ENCODE peak calls at places on chromosomes 1 and 21, in seven cellular contexts. K, H, L, B, T, Z and N are unnamed samples.
A peak's percentile ranks its signal among the peaks of the same experiment; 100 is the strongest.

GRCh38 chr1:116374340-116375164 is 1.5 kb downstream of the ATP1A1 start:
- DNase-seq in K (no peak), H (no peak), L (no peak), B (no peak), T (peak; percentile 57), Z (peak; percentile 39), N (no peak)

GRCh38 chr21:35943752-35944151 is 116.6 kb downstream of the SETD4 start:
- DNase-seq in K (no peak), H (no peak), L (no peak), B (no peak), T (no peak), Z (no peak), N (no peak)

GRCh38 chr1:27099904-27100796 is 54.8 kb downstream of the SLC9A1 start:
- DNase-seq in K (no peak), H (peak; percentile 92), L (peak; percentile 80), B (peak; percentile 66), T (no peak), Z (no peak), N (peak; percentile 98)

GRCh38 chr1:32246888-32247273 is at the start of gene FAM167B:
- DNase-seq in K (no peak), H (peak; percentile 74), L (peak; percentile 69), B (peak; percentile 40), T (no peak), Z (no peak), N (peak; percentile 97)

GRCh38 chr1:238581332-238581731 is 690.6 kb upstream of the ZP4 start:
- DNase-seq in K (no peak), H (no peak), L (no peak), B (no peak), T (no peak), Z (no peak), N (no peak)

GRCh38 chr1:31572323-31573104 is 3.8 kb upstream of the TINAGL1 start:
- DNase-seq in K (no peak), H (no peak), L (peak; percentile 42), B (no peak), T (peak; percentile 16), Z (no peak), N (peak; percentile 78)

GRCh38 chr1:231272880-231273279 is 31.9 kb downstream of the GNPAT start:
- DNase-seq in K (no peak), H (no peak), L (no peak), B (no peak), T (no peak), Z (no peak), N (no peak)

GRCh38 chr1:62311473-62311943 is 7.7 kb downstream of the KANK4 start:
- DNase-seq in K (no peak), H (no peak), L (no peak), B (no peak), T (no peak), Z (peak; percentile 52), N (no peak)

GRCh38 chr1:243849089-243850012 is 692 bp downstream of the AKT3 start:
- DNase-seq in K (no peak), H (peak; percentile 87), L (peak; percentile 58), B (peak; percentile 58), T (peak; percentile 57), Z (peak; percentile 77), N (peak; percentile 79)

GRCh38 chr1:164823486-164824279 is 264.7 kb downstream of the PBX1 start:
- DNase-seq in K (no peak), H (no peak), L (peak; percentile 81), B (no peak), T (no peak), Z (no peak), N (no peak)

GRCh38 chr1:202045699-202046098 is 35.3 kb downstream of the ELF3 start:
- DNase-seq in K (no peak), H (no peak), L (no peak), B (no peak), T (no peak), Z (no peak), N (no peak)

GRCh38 chr1:199172286-199173124 is 533.7 kb downstream of the PTPRC start:
- DNase-seq in K (no peak), H (no peak), L (no peak), B (no peak), T (no peak), Z (no peak), N (no peak)

GRCh38 chr1:7106442-7107108 is 321.3 kb downstream of the CAMTA1 start:
- DNase-seq in K (no peak), H (no peak), L (no peak), B (no peak), T (no peak), Z (peak; percentile 35), N (no peak)

GRCh38 chr1:188986751-188987417 is 1490.8 kb downstream of the BRINP3 start:
- DNase-seq in K (no peak), H (no peak), L (no peak), B (no peak), T (no peak), Z (peak; percentile 84), N (no peak)

GRCh38 chr1:179575497-179576314 is at the start of gene NPHS2:
- DNase-seq in K (no peak), H (no peak), L (no peak), B (no peak), T (peak; percentile 38), Z (no peak), N (no peak)

GRCh38 chr1:156104065-156104810 is 10.3 kb upstream of the LMNA start:
- DNase-seq in K (no peak), H (peak; percentile 92), L (peak; percentile 90), B (peak; percentile 76), T (peak; percentile 82), Z (peak; percentile 76), N (peak; percentile 97)

GRCh38 chr1:87325982-87326738 is 2.5 kb upstream of the LMO4 start:
- DNase-seq in K (no peak), H (no peak), L (peak; percentile 65), B (no peak), T (no peak), Z (peak; percentile 28), N (peak; percentile 80)

GRCh38 chr1:20847619-20848080 is 60.5 kb upstream of the HP1BP3 start:
- DNase-seq in K (no peak), H (no peak), L (peak; percentile 11), B (no peak), T (no peak), Z (no peak), N (no peak)

GRCh38 chr21:45290948-45291612 is 3.4 kb upstream of the POFUT2 start:
- DNase-seq in K (no peak), H (peak; percentile 82), L (peak; percentile 65), B (no peak), T (peak; percentile 12), Z (peak; percentile 48), N (peak; percentile 90)

GRCh38 chr1:176884286-176884685 is 280.2 kb downstream of the ASTN1 start:
- DNase-seq in K (no peak), H (no peak), L (no peak), B (no peak), T (no peak), Z (no peak), N (no peak)

DNA sequence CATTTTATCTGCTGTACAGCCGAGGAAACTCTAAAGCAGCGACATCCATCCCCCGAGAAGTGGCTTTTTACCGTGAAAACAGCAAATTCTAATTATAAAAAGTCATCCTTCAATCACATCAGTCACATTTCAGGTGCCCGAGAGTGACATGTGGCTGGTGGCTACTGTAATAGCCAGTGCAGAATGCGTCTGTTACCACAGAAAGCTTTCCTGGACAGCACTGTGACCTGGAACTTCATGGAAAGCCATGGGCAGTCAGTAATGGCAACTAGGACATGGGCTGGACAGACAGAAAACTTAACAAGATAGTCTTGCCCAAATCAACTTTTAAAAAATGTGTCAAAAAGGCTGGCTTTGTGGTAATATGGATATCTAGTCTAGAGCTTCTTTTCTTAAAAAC is 106.6 kb downstream of the BCAR3 start:
- DNase-seq in K (no peak), H (no peak), L (no peak), B (no peak), T (no peak), Z (no peak), N (no peak)
- TF ChIP-seq CTCF in K (no peak), H (no peak), L (no peak), B (no peak), T (no peak), Z (no peak), N (no peak)

GRCh38 chr21:16086121-16086520 is 356.3 kb downstream of the USP25 start:
- DNase-seq in K (no peak), H (no peak), L (no peak), B (no peak), T (no peak), Z (no peak), N (no peak)

GRCh38 chr21:16086936-16087335 is 357.2 kb downstream of the USP25 start:
- DNase-seq in K (no peak), H (no peak), L (no peak), B (no peak), T (no peak), Z (no peak), N (no peak)

GRCh38 chr21:16085436-16085835 is 355.7 kb downstream of the USP25 start:
- DNase-seq in K (no peak), H (no peak), L (peak; percentile 29), B (no peak), T (no peak), Z (no peak), N (no peak)

GRCh38 chr21:16082038-16082816 is 352.4 kb downstream of the USP25 start:
- DNase-seq in K (no peak), H (no peak), L (peak; percentile 59), B (no peak), T (no peak), Z (no peak), N (no peak)

GRCh38 chr21:16084776-16085364 is 355.1 kb downstream of the USP25 start:
- DNase-seq in K (no peak), H (peak; percentile 75), L (peak; percentile 82), B (peak; percentile 42), T (no peak), Z (no peak), N (peak; percentile 84)
- H3K4me3 ChIP-seq in K (no peak overlapping the region), H (no peak overlapping the region), L (no peak overlapping the region), B (no peak overlapping the region), T (no peak overlapping the region), Z (no peak overlapping the region), N (peak overlapping the region; percentile 18)

GRCh38 chr21:41956926-41957729 is 3.3 kb upstream of the C2CD2 start:
- DNase-seq in K (no peak), H (no peak), L (peak; percentile 66), B (no peak), T (no peak), Z (no peak), N (peak; percentile 96)
- TF ChIP-seq CTCF in K (no peak), H (no peak), L (no peak), B (no peak), T (no peak), Z (no peak), N (no peak)

GRCh38 chr1:1426961-1427934 is 6.2 kb upstream of the ANKRD65 start:
- DNase-seq in K (no peak), H (peak; percentile 68), L (no peak), B (no peak), T (no peak), Z (peak; percentile 37), N (peak; percentile 96)
- H3K4me3 ChIP-seq in K (peak overlapping the region; percentile 55), H (peak overlapping the region; percentile 46), L (no peak overlapping the region), B (peak overlapping the region; percentile 52), T (no peak overlapping the region), Z (peak overlapping the region; percentile 6), N (peak overlapping the region; percentile 52)